ENCODE peak calls at places on chromosomes 16 and 17, in eight cellular contexts. Q is transverse colon, U is sigmoid colon, T is lower leg skin, M is heart left ventricle, W is H54, S is GM12892, D is body of pancreas. I is an unnamed sample.

GRCh38 chr16:63856537-63856936 is 1265.3 kb downstream of the CDH11 start:
- DNase-seq in Q (no peak), U (no peak), T (no peak), M (no peak), W (no peak), S (no peak), D (no peak), I (no peak)

GRCh38 chr17:34777044-34777443 is 184.2 kb downstream of the CCT6B start:
- DNase-seq in Q (no peak), U (no peak), T (no peak), M (no peak), W (no peak), S (no peak), D (no peak), I (no peak)

GRCh38 chr16:66365588-66365987 is 903 bp upstream of the CDH5 start:
- DNase-seq in Q (peak), U (no peak), T (peak), M (peak), W (no peak), S (no peak), D (no peak), I (no peak)

GRCh38 chr17:64506201-64506575 is at the start of gene DDX5:
- DNase-seq in Q (peak), U (peak), T (peak), M (peak), W (peak), S (peak), D (peak), I (peak)

GRCh38 chr17:45234641-45235040 is 13.0 kb downstream of the FMNL1 start:
- DNase-seq in Q (no peak), U (no peak), T (no peak), M (no peak), W (no peak), S (no peak), D (no peak), I (peak)

GRCh38 chr17:9802294-9802693 is 10.9 kb upstream of the DHRS7C start:
- DNase-seq in Q (no peak), U (no peak), T (no peak), M (no peak), W (peak), S (no peak), D (no peak), I (no peak)

GRCh38 chr17:2723997-2724782 is 12.6 kb upstream of the CLUH start:
- DNase-seq in Q (peak), U (no peak), T (no peak), M (peak), W (no peak), S (no peak), D (no peak), I (no peak)

GRCh38 chr17:58336456-58337094 is 8.0 kb upstream of the TSPOAP1 start:
- DNase-seq in Q (no peak), U (peak), T (no peak), M (no peak), W (no peak), S (peak), D (no peak), I (peak)

GRCh38 chr17:10031606-10032005 is 126.5 kb upstream of the RCVRN start:
- DNase-seq in Q (no peak), U (no peak), T (no peak), M (no peak), W (no peak), S (no peak), D (no peak), I (no peak)

GRCh38 chr16:81612351-81613170 is 166.5 kb upstream of the PLCG2 start:
- DNase-seq in Q (no peak), U (no peak), T (peak), M (peak), W (no peak), S (no peak), D (no peak), I (no peak)

GRCh38 chr16:81610144-81610842 is 165.7 kb downstream of the CMIP start:
- DNase-seq in Q (peak), U (peak), T (peak), M (peak), W (peak), S (no peak), D (peak), I (no peak)

GRCh38 chr16:81609323-81609892 is 164.8 kb downstream of the CMIP start:
- DNase-seq in Q (no peak), U (no peak), T (no peak), M (peak), W (no peak), S (no peak), D (no peak), I (no peak)

GRCh38 chr16:81610936-81611335 is 166.3 kb downstream of the CMIP start:
- DNase-seq in Q (no peak), U (no peak), T (no peak), M (peak), W (no peak), S (no peak), D (no peak), I (no peak)

DNA sequence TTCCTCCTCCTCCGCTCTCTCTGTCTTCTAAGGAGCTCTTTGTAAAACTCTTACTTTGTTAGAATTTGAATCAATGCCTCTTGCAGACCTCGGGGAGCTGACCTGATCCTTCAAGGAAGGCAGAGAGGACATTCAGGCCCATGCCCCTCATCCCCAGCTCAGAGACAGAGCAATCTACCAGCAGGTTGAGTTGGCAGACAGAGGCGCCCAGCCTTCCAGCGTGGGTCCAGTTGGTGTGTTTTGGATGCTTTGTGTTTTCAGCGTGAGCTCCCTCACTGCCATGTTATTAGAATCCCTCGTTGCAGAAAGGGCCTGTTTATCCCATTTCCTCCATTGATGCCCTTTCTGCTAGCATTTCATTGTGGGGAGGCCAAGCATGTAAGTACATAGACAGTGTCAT is 167.1 kb downstream of the CMIP start:
- DNase-seq in Q (no peak), U (no peak), T (no peak), M (peak), W (no peak), S (no peak), D (no peak), I (no peak)
- TF ChIP-seq POLR2A in Q (no peak), U (no peak), T (no peak), M (no peak), W (no peak), S (no peak), D (no peak), I (no peak)

DNA sequence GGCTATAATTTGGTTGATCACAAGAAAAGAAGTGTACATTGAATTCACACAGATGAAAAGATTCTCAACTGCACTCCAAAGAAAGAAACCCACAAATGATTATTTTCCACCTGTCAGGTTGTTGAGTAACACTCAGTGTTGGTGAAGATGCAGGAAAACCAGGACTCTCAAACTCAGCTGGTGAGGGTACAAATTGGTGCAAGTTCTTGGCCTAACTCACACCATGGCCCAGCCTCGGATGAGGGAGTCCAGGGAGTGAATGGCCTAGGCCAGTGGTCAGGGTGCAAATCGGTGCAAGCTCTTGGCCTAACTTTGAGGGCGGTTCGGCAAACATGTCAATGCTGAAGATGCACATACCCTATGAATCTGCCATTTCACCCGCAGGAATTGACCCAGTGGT is 8.6 kb downstream of the SCNN1B start:
- DNase-seq in Q (no peak), U (no peak), T (no peak), M (no peak), W (no peak), S (no peak), D (no peak), I (no peak)
- TF ChIP-seq POLR2A in Q (no peak), U (no peak), T (no peak), M (no peak), W (no peak), S (no peak), D (no peak), I (no peak)

GRCh38 chr17:50634915-50635719 is 436 bp downstream of the ABCC3 start:
- DNase-seq in Q (no peak), U (no peak), T (no peak), M (no peak), W (no peak), S (no peak), D (peak), I (no peak)

GRCh38 chr17:50636804-50637195 is 2.1 kb downstream of the ABCC3 start:
- DNase-seq in Q (no peak), U (no peak), T (no peak), M (no peak), W (no peak), S (no peak), D (no peak), I (no peak)

GRCh38 chr17:50637829-50638571 is 3.3 kb downstream of the ABCC3 start:
- DNase-seq in Q (no peak), U (no peak), T (no peak), M (no peak), W (no peak), S (no peak), D (no peak), I (no peak)

GRCh38 chr17:50635720-50636144 is 1.1 kb downstream of the ABCC3 start:
- DNase-seq in Q (no peak), U (no peak), T (no peak), M (no peak), W (no peak), S (no peak), D (no peak), I (no peak)

GRCh38 chr17:50636145-50636803 is 1.6 kb downstream of the ABCC3 start:
- DNase-seq in Q (no peak), U (no peak), T (no peak), M (no peak), W (no peak), S (no peak), D (peak), I (no peak)
- TF ChIP-seq POLR2A in Q (no peak), U (no peak), T (no peak), M (no peak), W (no peak), S (no peak), D (no peak), I (no peak)

DNA sequence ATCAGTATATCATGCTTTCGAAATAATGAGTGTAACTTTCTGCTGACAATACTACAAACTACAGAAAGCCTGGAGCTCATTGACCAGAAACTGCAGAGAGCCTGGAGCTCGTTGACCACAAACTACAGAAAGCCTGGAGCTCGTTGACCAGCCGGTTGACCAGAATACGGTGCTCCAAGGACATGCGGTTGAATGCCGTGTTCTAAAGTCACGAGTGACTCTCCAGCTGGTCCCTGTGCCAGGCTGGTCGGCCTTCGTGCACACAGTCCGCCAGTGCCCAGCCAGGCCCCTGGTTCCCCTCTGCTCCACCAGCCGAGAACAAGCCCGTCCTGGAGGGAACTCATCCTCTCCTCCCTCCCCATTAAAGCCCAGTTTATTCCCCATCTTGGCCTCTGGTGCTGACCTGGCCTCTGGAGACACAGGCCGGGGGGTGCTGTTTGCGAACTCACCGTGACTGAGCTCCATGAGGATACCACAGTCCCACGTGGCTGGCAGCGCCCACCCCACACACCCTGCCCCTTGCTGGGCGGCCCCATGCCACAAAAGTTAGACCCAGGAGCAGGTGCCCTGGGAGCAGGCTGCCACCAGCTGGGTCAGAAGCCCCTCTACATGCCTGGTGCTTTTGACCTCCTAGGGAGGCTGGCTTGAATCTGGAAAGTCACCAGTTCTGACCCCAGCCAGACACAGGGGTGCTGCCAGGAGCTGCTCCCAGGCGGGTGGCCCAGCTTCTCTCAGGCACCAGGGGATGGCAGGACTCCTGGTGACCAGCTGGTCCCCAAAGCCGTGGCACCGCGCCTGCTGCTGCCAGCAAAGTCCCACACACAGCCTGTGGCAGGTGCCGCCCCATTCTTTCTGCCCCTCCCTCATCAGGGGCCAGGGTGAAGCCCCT is 15.5 kb upstream of the CDH15 start:
- DNase-seq in Q (no peak), U (no peak), T (no peak), M (no peak), W (no peak), S (no peak), D (peak), I (no peak)
- TF ChIP-seq POLR2A in Q (peak), U (no peak), T (no peak), M (no peak), W (no peak), S (no peak), D (no peak), I (no peak)

GRCh38 chr16:6644916-6645315 is 687.7 kb upstream of the RBFOX1 start:
- DNase-seq in Q (no peak), U (no peak), T (no peak), M (no peak), W (no peak), S (no peak), D (no peak), I (no peak)

GRCh38 chr16:6646891-6647290 is 685.8 kb upstream of the RBFOX1 start:
- DNase-seq in Q (no peak), U (no peak), T (no peak), M (no peak), W (no peak), S (no peak), D (no peak), I (no peak)

GRCh38 chr16:6643083-6643686 is 689.5 kb upstream of the RBFOX1 start:
- DNase-seq in Q (peak), U (no peak), T (no peak), M (no peak), W (no peak), S (no peak), D (peak), I (peak)

GRCh38 chr16:6645758-6646423 is 686.8 kb upstream of the RBFOX1 start:
- DNase-seq in Q (no peak), U (no peak), T (no peak), M (no peak), W (no peak), S (no peak), D (no peak), I (no peak)

GRCh38 chr16:6642271-6642670 is 690.4 kb upstream of the RBFOX1 start:
- DNase-seq in Q (no peak), U (no peak), T (no peak), M (no peak), W (no peak), S (no peak), D (no peak), I (no peak)
- TF ChIP-seq POLR2A in Q (no peak), U (no peak), T (no peak), M (no peak), W (no peak), S (no peak), D (no peak), I (no peak)

GRCh38 chr16:85988723-85989313 is 89.9 kb downstream of the IRF8 start:
- DNase-seq in Q (peak), U (peak), T (peak), M (no peak), W (no peak), S (no peak), D (no peak), I (no peak)
- TF ChIP-seq POLR2A in Q (no peak), U (no peak), T (no peak), M (no peak), W (no peak), S (peak), D (no peak), I (no peak)

GRCh38 chr17:81049372-81049911 is 14.5 kb downstream of the BAIAP2 start:
- DNase-seq in Q (no peak), U (no peak), T (no peak), M (no peak), W (no peak), S (no peak), D (no peak), I (no peak)

GRCh38 chr17:81050645-81051625 is 16.0 kb downstream of the BAIAP2 start:
- DNase-seq in Q (no peak), U (no peak), T (no peak), M (no peak), W (no peak), S (no peak), D (no peak), I (no peak)

GRCh38 chr17:81048827-81049371 is 13.9 kb downstream of the BAIAP2 start:
- DNase-seq in Q (no peak), U (no peak), T (no peak), M (no peak), W (no peak), S (no peak), D (no peak), I (no peak)

GRCh38 chr17:81052199-81052997 is 17.4 kb downstream of the BAIAP2 start:
- DNase-seq in Q (no peak), U (no peak), T (no peak), M (no peak), W (no peak), S (no peak), D (no peak), I (no peak)

DNA sequence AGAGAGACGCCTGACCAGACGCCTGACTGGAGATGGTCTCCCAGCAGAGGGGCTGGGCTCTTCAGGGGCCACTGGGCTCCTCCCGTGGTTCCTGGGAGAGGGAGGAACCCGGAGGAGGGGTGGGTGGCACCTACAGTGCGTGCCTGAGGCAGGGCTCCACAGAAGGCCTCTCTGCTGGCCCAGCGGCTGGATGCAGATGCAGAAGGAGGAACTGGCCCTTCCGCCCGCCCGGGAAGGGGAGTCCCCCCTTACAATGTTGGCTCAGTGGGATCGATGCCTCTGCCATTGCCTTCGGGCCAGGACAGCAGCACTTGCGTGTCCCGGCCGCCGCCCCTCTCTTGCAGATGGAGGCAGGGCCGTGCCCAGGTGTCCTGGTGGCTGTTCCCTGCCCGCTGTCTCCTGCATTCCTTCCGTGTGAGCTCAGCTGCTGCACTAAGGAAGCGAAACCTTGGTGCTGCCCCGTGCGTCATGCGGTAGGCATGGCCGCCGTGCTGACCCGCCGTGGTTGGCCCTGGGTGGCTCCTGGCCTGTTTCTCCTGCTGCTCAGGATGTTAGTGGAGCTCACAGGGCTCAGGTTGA is 15.1 kb downstream of the BAIAP2 start:
- DNase-seq in Q (peak), U (no peak), T (no peak), M (peak), W (peak), S (no peak), D (peak), I (no peak)
- TF ChIP-seq POLR2A in Q (peak), U (no peak), T (no peak), M (no peak), W (peak), S (no peak), D (peak), I (no peak)

I was measured in erythroblast.